ENCODE peak calls at places on chromosomes 12 and 14, in eight cellular contexts. B is CD4-positive, CD25-positive, alpha-beta regulatory T cell; E is right cardiac atrium; M is A172; N is Calu3; U is non-pigmented ciliary epithelial cell; Z is LoVo; R is amniotic epithelial cell. S is an unnamed sample.

GRCh38 chr12:104687823-104688573 is 231.2 kb downstream of the CHST11 start:
- DNase-seq in B (no peak), E (no peak), M (no peak), N (no peak), U (no peak), Z (no peak), R (no peak), S (no peak)

GRCh38 chr12:121803861-121804416 is at the start of gene SETD1B:
- DNase-seq in B (peak), E (peak), M (peak), N (peak), U (no peak), Z (peak), R (peak), S (peak)

GRCh38 chr14:50763386-50764007 is 67.5 kb downstream of the NIN start:
- DNase-seq in B (no peak), E (no peak), M (peak), N (no peak), U (peak), Z (peak), R (peak), S (no peak)

GRCh38 chr14:104977681-104978647 is at the start of gene AHNAK2:
- DNase-seq in B (peak), E (peak), M (peak), N (peak), U (no peak), Z (peak), R (peak), S (peak)

GRCh38 chr12:109771746-109772621 is 58.4 kb downstream of the FAM222A start:
- DNase-seq in B (no peak), E (no peak), M (no peak), N (no peak), U (no peak), Z (no peak), R (no peak), S (no peak)

GRCh38 chr12:108582981-108583770 is 14.7 kb downstream of the TMEM119 start:
- DNase-seq in B (no peak), E (no peak), M (no peak), N (no peak), U (no peak), Z (no peak), R (peak), S (no peak)

GRCh38 chr12:61870658-61871559 is 389.3 kb upstream of the USP15 start:
- DNase-seq in B (no peak), E (no peak), M (peak), N (no peak), U (no peak), Z (no peak), R (no peak), S (no peak)

GRCh38 chr12:94970560-94970959 is 32.9 kb downstream of the NDUFA12 start:
- DNase-seq in B (no peak), E (no peak), M (no peak), N (no peak), U (no peak), Z (no peak), R (no peak), S (no peak)

GRCh38 chr14:68104518-68104917 is 284.9 kb downstream of the RAD51B start:
- DNase-seq in B (no peak), E (no peak), M (peak), N (no peak), U (peak), Z (no peak), R (peak), S (no peak)

GRCh38 chr12:127923501-127923900 is 343.5 kb upstream of the TMEM132C start:
- DNase-seq in B (no peak), E (no peak), M (no peak), N (no peak), U (no peak), Z (no peak), R (no peak), S (no peak)

GRCh38 chr12:114903394-114903748 is 219.4 kb upstream of the TBX3 start:
- DNase-seq in B (no peak), E (no peak), M (no peak), N (no peak), U (peak), Z (no peak), R (no peak), S (no peak)

GRCh38 chr14:23364604-23365352 is at the start of gene EFS:
- DNase-seq in B (no peak), E (peak), M (no peak), N (no peak), U (no peak), Z (no peak), R (no peak), S (no peak)

GRCh38 chr12:113462880-113463745 is 8.6 kb downstream of the LHX5 start:
- DNase-seq in B (no peak), E (no peak), M (no peak), N (no peak), U (no peak), Z (no peak), R (no peak), S (no peak)

GRCh38 chr12:132600048-132601032 is 10.0 kb downstream of the LRCOL1 start:
- DNase-seq in B (no peak), E (peak), M (no peak), N (peak), U (no peak), Z (peak), R (peak), S (peak)

GRCh38 chr12:109121346-109121880 is 5.0 kb downstream of the ACACB start:
- DNase-seq in B (no peak), E (no peak), M (no peak), N (no peak), U (no peak), Z (no peak), R (no peak), S (no peak)

GRCh38 chr14:36324897-36325296 is 4.5 kb upstream of the MBIP start:
- DNase-seq in B (no peak), E (no peak), M (no peak), N (no peak), U (no peak), Z (no peak), R (no peak), S (no peak)

GRCh38 chr12:27237790-27238771 is 6.0 kb upstream of the STK38L start:
- DNase-seq in B (no peak), E (no peak), M (no peak), N (no peak), U (no peak), Z (no peak), R (peak), S (no peak)